ENCODE peak calls at places on chromosomes 4 and X, in ten cellular contexts. T is A549, Y is GM12878, F is K562, J is right lobe of liver, R is body of pancreas, P is HCT116, C is IMR-90, H is heart left ventricle, B is HepG2. O is an unnamed sample.

GRCh38 chr4:154528866-154529265 is 21.3 kb downstream of the PLRG1 start:
- ATAC-seq in T (no peak), Y (no peak), F (no peak), J (no peak), R (no peak), P (no peak), C (no peak), H (no peak), B (no peak), O (no peak)

GRCh38 chr4:182600836-182601235 is 316.4 kb downstream of the DCTD start:
- ATAC-seq in T (no peak), Y (no peak), F (no peak), J (no peak), R (no peak), P (no peak), C (no peak), H (no peak), B (no peak), O (no peak)

GRCh38 chrX:56785442-56785841 is 56.4 kb downstream of the NBDY start:
- ATAC-seq in T (no peak), Y (no peak), F (no peak), J (no peak), R (no peak), P (no peak), C (no peak), H (no peak), B (peak; percentile 22), O (no peak)

GRCh38 chrX:154717824-154718223 is 33.1 kb downstream of the GAB3 start:
- ATAC-seq in T (no peak), Y (no peak), F (peak; percentile 92), J (peak; percentile 26), R (no peak), P (no peak), C (no peak), H (peak; percentile 38), B (no peak), O (no peak)

GRCh38 chr4:75705198-75705712 is 19.1 kb upstream of the USO1 start:
- ATAC-seq in T (no peak), Y (no peak), F (no peak), J (no peak), R (no peak), P (peak; percentile 42), C (no peak), H (no peak), B (peak; percentile 8), O (no peak)

GRCh38 chr4:168787334-168787733 is 222.7 kb downstream of the CBR4 start:
- ATAC-seq in T (peak; percentile 13), Y (peak; percentile 78), F (no peak), J (no peak), R (no peak), P (no peak), C (no peak), H (no peak), B (no peak), O (no peak)

GRCh38 chr4:151267104-151267503 is 9.9 kb upstream of the PRSS48 start:
- ATAC-seq in T (no peak), Y (no peak), F (no peak), J (peak; percentile 68), R (no peak), P (no peak), C (no peak), H (no peak), B (peak; percentile 70), O (no peak)

GRCh38 chr4:80092847-80093246 is 19.8 kb upstream of the ANTXR2 start:
- ATAC-seq in T (no peak), Y (no peak), F (no peak), J (no peak), R (no peak), P (no peak), C (no peak), H (no peak), B (no peak), O (no peak)

GRCh38 chrX:1323315-1323714 is 13.3 kb upstream of the IL3RA start:
- ATAC-seq in T (peak; percentile 93), Y (peak; percentile 77), F (peak; percentile 95), J (peak; percentile 88), R (no peak), P (peak; percentile 99), C (peak; percentile 42), H (peak; percentile 77), B (peak; percentile 96), O (peak; percentile 31)

GRCh38 chr4:7890635-7891393 is 48.8 kb downstream of the AFAP1 start:
- ATAC-seq in T (peak; percentile 56), Y (no peak), F (no peak), J (no peak), R (no peak), P (no peak), C (peak; percentile 50), H (no peak), B (peak; percentile 30), O (no peak)

GRCh38 chr4:7894098-7894676 is 45.5 kb downstream of the AFAP1 start:
- ATAC-seq in T (no peak), Y (no peak), F (no peak), J (no peak), R (no peak), P (no peak), C (no peak), H (peak; percentile 20), B (peak; percentile 59), O (peak; percentile 10)

GRCh38 chr4:7894677-7895181 is 44.9 kb downstream of the AFAP1 start:
- ATAC-seq in T (no peak), Y (no peak), F (no peak), J (no peak), R (no peak), P (no peak), C (no peak), H (no peak), B (no peak), O (no peak)

GRCh38 chr4:7893539-7893938 is 46.1 kb downstream of the AFAP1 start:
- ATAC-seq in T (no peak), Y (no peak), F (no peak), J (no peak), R (no peak), P (no peak), C (no peak), H (no peak), B (no peak), O (no peak)

DNA sequence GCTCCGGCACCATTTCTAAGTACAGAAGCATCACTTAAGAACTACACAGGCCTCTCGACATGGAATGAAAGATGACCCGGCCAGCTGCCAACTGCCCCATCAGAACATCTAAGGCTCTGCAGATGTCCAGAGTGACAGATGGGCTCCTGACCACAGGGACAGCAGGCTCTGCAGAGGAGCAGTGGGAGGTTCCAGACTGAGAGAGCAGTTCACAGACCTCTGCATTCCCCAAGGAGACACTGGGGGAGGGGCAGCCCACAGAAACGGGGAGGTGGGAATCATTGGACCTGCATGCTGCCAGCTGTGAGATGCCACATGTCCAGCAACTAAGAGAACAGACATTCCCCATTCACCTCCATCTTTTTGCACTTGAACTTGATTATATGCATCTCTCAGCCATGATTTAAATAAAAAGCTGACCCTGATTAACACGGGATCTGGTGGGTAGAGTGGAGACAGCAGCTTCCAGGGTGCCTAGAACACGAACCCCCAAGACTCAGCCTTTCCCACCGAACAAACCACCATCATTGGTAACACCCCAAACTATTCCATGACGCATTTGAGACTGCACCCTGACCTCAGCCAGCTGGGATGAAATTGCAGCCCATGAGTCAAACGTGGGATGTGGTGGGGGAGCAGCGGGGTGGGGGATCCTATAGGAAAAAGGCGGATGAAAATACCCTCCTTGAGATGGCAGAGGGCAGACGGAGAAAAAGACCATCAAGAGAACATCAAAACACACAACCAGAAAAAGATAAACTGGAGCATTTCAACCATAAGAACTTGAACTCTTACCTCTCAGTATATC is 47.2 kb downstream of the AFAP1 start:
- ATAC-seq in T (peak; percentile 76), Y (no peak), F (no peak), J (no peak), R (no peak), P (no peak), C (peak; percentile 69), H (peak; percentile 36), B (no peak), O (no peak)
- TF ChIP-seq POLR2A in T (no peak), Y (no peak), F (no peak), J (no peak), R (no peak), P (no peak), C (peak; percentile 58), H (no peak), B (no peak), O (no peak)

DNA sequence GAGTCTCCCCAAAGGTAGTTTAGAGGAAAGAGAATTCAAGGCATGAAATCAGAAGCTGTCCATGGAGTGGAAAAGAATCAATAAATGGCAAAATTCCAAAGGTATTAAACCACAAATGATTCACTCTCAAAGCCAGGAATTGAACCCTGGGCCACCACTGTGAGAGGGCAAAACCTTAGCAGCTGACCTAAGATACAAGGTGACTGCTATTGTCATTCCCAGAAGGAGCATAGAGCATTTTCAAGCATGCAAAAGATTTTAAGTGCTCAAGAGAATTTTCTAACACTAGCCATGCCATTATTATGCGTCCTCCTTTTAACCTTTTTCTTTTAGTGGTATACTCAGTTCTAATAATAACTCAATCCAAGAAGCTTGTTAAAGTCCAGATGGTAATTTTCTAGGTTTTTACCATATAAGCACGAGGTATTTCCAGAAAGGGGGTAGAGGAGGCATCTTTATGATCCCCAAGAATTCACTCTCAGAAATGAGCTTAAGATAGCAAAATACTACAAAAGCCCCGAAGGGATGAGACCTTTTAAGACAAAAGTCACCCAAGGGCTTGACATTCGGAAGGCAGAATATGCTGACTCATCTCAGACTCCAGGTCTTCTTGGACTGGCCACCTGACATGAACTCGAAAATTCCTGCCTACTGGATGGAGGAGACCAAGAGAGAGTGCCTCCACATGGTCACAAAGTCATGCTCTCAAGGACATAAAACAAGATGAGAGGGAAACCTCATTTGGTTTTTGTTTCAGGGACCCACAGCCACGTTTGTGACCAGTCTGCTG is 13.8 kb upstream of the PAGE5 start:
- ATAC-seq in T (no peak), Y (no peak), F (no peak), J (no peak), R (no peak), P (no peak), C (no peak), H (no peak), B (no peak), O (no peak)
- H3K9me3 ChIP-seq in T (no peaks in the 10 kb centered on the region), Y (no peaks in the 10 kb centered on the region), F (no peaks in the 10 kb centered on the region), J (no peaks in the 10 kb centered on the region), R (no peaks in the 10 kb centered on the region), P (no peaks in the 10 kb centered on the region), C (no peaks in the 10 kb centered on the region), H (no peaks in the 10 kb centered on the region), B (no peaks in the 10 kb centered on the region), O (no peaks in the 10 kb centered on the region)

DNA sequence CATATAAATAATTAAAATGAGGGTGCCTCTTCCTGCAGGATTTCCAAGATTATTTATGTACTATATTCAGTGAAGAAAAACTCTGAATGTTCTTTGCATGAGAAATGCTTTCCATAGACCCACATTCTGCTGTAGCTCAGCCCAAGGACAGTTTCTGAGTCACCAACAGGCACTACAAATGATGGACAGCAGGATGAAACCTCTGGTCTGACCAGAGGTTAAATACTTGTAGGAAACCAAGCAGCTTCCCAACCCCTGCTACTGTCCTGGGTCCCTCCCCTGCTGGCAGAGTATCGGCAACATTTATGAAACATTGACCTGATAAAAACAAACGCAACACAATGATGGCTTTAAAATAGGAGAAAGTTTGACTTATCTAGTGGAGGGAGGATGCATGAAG is 73.1 kb downstream of the CXXC4 start:
- ATAC-seq in T (no peak), Y (no peak), F (no peak), J (no peak), R (no peak), P (no peak), C (no peak), H (no peak), B (peak; percentile 35), O (no peak)
- H3K4me1 ChIP-seq in T (no peaks in the 10 kb centered on the region), Y (no peaks in the 10 kb centered on the region), F (no peaks in the 10 kb centered on the region), J (no peaks in the 10 kb centered on the region), R (peaks cover 20% of the 10 kb centered on the region), P (no peaks in the 10 kb centered on the region), C (no peaks in the 10 kb centered on the region), H (no peaks in the 10 kb centered on the region), B (no peaks in the 10 kb centered on the region), O (no peaks in the 10 kb centered on the region)

GRCh38 chrX:17736856-17737706 is at the start of gene SCML1:
- ATAC-seq in T (peak; percentile 96), Y (peak; percentile 79), F (peak; percentile 93), J (peak; percentile 87), R (peak; percentile 93), P (peak; percentile 95), C (peak; percentile 94), H (peak; percentile 98), B (peak; percentile 81), O (peak; percentile 95)
- TF ChIP-seq POLR2A in T (peak; percentile 37), Y (no peak), F (no peak), J (peak; percentile 67), R (peak; percentile 74), P (no peak), C (peak; percentile 75), H (no peak), B (peak; percentile 65), O (peak; percentile 45)

O was measured in gastroesophageal sphincter.